ENCODE peak calls at places on chromosome 15, in six cellular contexts. Y is GM12878, V is IMR-90, S is WTC11, P is H1, F is HepG2. L is an unnamed sample.

GRCh38 chr15:99104788-99105515 is at the start of gene SYNM:
- DNase-seq in F (peak), V (peak), Y (no peak), P (no peak), S (peak), L (peak)

GRCh38 chr15:52735231-52736089 is 54.7 kb downstream of the ONECUT1 start:
- DNase-seq in V (peak), Y (peak), S (peak), P (peak), F (peak), L (peak)

GRCh38 chr15:70347766-70348558 is 250.2 kb upstream of the TLE3 start:
- DNase-seq in S (no peak), Y (no peak), F (no peak), V (no peak), P (no peak), L (no peak)

GRCh38 chr15:70582143-70582945 is 181.0 kb downstream of the UACA start:
- DNase-seq in Y (no peak), V (peak), S (no peak), F (no peak), P (no peak), L (no peak)

GRCh38 chr15:100147828-100148227 is 193.9 kb downstream of the ADAMTS17 start:
- DNase-seq in P (no peak), F (no peak), V (no peak), S (no peak), Y (no peak), L (no peak)

GRCh38 chr15:100683434-100683833 is 81.0 kb downstream of the ASB7 start:
- DNase-seq in V (no peak), P (no peak), Y (no peak), F (no peak), S (no peak), L (no peak)

GRCh38 chr15:81789403-81789802 is 256.4 kb downstream of the MEX3B start:
- DNase-seq in Y (no peak), F (no peak), P (no peak), S (no peak), V (no peak), L (no peak)

GRCh38 chr15:59570364-59570763 is 41.2 kb upstream of the GCNT3 start:
- DNase-seq in S (no peak), P (no peak), Y (no peak), V (no peak), F (no peak), L (peak)

GRCh38 chr15:95557226-95558046 is 773.1 kb upstream of the NR2F2 start:
- DNase-seq in P (no peak), V (peak), S (no peak), Y (peak), F (peak), L (peak)

GRCh38 chr15:70033529-70034140 is 64.1 kb downstream of the TLE3 start:
- DNase-seq in P (no peak), S (no peak), Y (no peak), F (no peak), V (peak), L (no peak)

GRCh38 chr15:38563723-38564519 is 693 bp downstream of the RASGRP1 start:
- DNase-seq in F (no peak), S (peak), Y (no peak), P (no peak), V (peak), L (peak)

GRCh38 chr15:77775851-77776250 is 143.1 kb upstream of the LINGO1 start:
- DNase-seq in V (no peak), P (no peak), Y (no peak), S (no peak), F (no peak), L (no peak)

GRCh38 chr15:44094776-44095175 is 100.3 kb downstream of the FRMD5 start:
- DNase-seq in P (no peak), V (no peak), Y (no peak), S (no peak), F (no peak), L (no peak)

GRCh38 chr15:101554115-101554915 is 64.8 kb upstream of the PCSK6 start:
- DNase-seq in F (no peak), S (no peak), Y (no peak), V (peak), P (no peak), L (no peak)

GRCh38 chr15:35690089-35690488 is 144.1 kb upstream of the DPH6 start:
- DNase-seq in S (no peak), V (no peak), F (no peak), P (no peak), Y (no peak), L (no peak)

GRCh38 chr15:75346796-75347221 is at the start of gene NEIL1:
- DNase-seq in Y (no peak), P (no peak), S (no peak), F (no peak), V (no peak), L (no peak)

GRCh38 chr15:82064824-82065223 is 19.0 kb upstream of the MEX3B start:
- DNase-seq in S (no peak), Y (no peak), P (no peak), V (peak), F (no peak), L (no peak)

GRCh38 chr15:31472636-31473383 is 146.2 kb downstream of the KLF13 start:
- DNase-seq in F (no peak), V (peak), P (no peak), S (no peak), Y (peak), L (no peak)

GRCh38 chr15:50058231-50058630 is 60.8 kb downstream of the ATP8B4 start:
- DNase-seq in S (no peak), Y (no peak), P (no peak), V (peak), F (no peak), L (no peak)

GRCh38 chr15:86103825-86104224 is 24.2 kb downstream of the AGBL1 start:
- DNase-seq in P (no peak), V (no peak), Y (no peak), S (no peak), F (no peak), L (no peak)

GRCh38 chr15:63203451-63204090 is 14.2 kb downstream of the RAB8B start:
- DNase-seq in S (no peak), V (peak), F (no peak), P (no peak), Y (no peak), L (no peak)

GRCh38 chr15:73996939-73997338 is 2.4 kb downstream of the PML start:
- DNase-seq in F (no peak), P (no peak), S (no peak), V (no peak), Y (no peak), L (no peak)

GRCh38 chr15:64443747-64444621 is 16.4 kb upstream of the ZNF609 start:
- DNase-seq in F (peak), S (no peak), P (no peak), Y (no peak), V (peak), L (peak)
- TF ChIP-seq USF2 in F (no peak), S (no peak), P (no peak), Y (no peak), V (no peak), L (no peak)

GRCh38 chr15:68990755-68991500 is 23.6 kb upstream of the NOX5 start:
- DNase-seq in P (no peak), V (no peak), Y (no peak), F (no peak), S (no peak), L (no peak)
- TF ChIP-seq USF2 in P (no peak), V (no peak), Y (no peak), F (no peak), S (no peak), L (no peak)

GRCh38 chr15:65908876-65909275 is 39.6 kb downstream of the RAB11A start:
- DNase-seq in P (no peak), V (no peak), F (no peak), S (no peak), Y (no peak), L (no peak)

GRCh38 chr15:65909831-65910230 is 40.5 kb downstream of the RAB11A start:
- DNase-seq in S (no peak), F (no peak), P (no peak), V (no peak), Y (no peak), L (no peak)

GRCh38 chr15:65904301-65904700 is 35.0 kb downstream of the RAB11A start:
- DNase-seq in S (no peak), Y (no peak), V (peak), F (no peak), P (no peak), L (no peak)

GRCh38 chr15:65903296-65904073 is 34.2 kb downstream of the RAB11A start:
- DNase-seq in V (peak), Y (no peak), S (no peak), F (peak), P (no peak), L (no peak)

GRCh38 chr15:65906396-65906795 is 37.1 kb downstream of the RAB11A start:
- DNase-seq in F (no peak), V (no peak), Y (no peak), P (no peak), S (no peak), L (no peak)
- TF ChIP-seq USF2 in F (no peak), V (no peak), Y (no peak), P (no peak), S (no peak), L (no peak)

DNA sequence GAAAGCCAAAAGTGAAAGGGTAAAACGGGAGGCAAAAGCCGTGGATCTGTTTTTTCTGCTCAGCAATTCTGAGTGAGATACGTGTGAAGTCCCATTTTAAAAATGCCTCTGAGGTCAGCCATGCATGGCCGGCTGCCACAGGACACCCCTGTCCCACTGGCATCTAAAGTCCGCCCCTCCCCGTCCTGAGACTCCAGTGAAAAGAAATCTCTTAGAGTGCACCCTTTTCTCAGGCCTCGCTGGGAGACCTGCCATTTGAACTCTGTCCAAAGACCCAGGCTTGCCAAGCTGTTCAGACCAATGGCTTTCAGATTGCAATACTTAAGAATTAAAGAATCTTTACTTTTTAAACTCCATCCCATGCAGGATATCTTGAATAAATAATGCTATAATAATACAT is 61.0 kb upstream of the SLC24A5 start:
- DNase-seq in F (no peak), Y (no peak), P (no peak), S (no peak), V (peak), L (no peak)
- TF ChIP-seq USF2 in F (no peak), Y (no peak), P (no peak), S (no peak), V (no peak), L (no peak)

DNA sequence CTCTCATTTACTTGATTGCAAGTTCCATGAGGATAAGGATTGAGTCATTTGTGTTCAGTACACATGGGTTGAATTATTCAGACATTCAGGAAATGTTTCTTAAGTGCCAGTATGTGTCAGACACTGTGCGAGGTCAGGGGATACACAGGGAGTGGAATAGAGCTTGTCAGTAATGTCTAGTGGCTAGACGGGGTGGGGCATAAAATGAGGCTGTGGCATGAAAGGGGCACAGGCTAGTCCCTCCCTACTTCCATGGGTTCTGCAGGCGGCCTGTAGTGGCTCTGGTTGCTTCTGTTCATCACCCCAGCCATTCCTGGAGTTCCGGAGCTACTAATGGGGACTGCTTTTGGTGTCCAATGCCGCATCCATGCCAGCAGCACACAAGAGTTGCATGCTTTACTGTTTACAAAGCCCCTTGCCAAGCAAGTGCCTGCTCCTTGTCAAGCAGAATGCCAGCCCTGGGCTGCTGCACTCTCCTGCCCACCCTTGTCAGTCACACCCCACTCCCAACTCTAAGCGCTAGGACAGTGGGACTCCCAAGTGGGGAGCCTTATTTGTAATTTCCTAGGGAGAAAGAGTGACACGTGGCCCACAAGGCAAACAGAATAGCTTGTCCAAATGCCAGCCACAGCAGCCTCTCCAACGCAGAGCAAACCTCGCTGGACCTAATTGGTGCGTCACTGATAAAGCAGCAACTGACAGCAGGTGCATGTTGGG is 70.8 kb downstream of the RAB11A start:
- DNase-seq in S (no peak), Y (no peak), V (peak), P (no peak), F (no peak), L (peak)
- TF ChIP-seq USF2 in S (no peak), Y (no peak), V (no peak), P (no peak), F (no peak), L (no peak)

DNA sequence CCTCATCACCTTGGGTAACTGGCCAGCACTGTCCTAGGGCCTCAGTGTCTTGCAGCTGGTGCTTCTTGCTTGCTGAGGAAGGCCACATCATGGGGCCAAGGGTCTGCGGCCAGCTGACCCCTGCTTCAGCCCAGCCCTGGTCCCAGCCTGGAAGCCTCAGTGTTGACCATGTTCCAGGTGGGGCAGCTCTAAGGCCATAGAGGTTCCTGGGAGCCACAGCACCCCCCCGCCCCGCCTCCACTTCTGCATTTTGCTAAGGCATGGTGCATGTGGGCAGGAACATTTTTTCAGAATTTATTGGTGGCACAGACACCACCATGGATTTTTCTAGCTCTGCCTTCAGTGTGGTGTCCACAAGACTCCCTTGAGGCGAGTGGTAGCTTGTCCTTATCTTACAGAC is 1.9 kb upstream of the CHST14 start:
- DNase-seq in F (no peak), V (no peak), Y (no peak), P (no peak), S (no peak), L (no peak)
- TF ChIP-seq USF2 in F (no peak), V (no peak), Y (no peak), P (no peak), S (no peak), L (no peak)

L was measured in A549.